ENCODE peak calls at places on chromosome 7, in seven cellular contexts. C is GM23248, G is cardiac muscle cell, Z is IMR-90, I is MM.1S, T is stomach, H is testis. V is an unnamed sample. For H3K9me3, the result is how much of the 10 kb centered on the place peaks cover.

GRCh38 chr7:1899201-1899600 is 229.1 kb downstream of the ELFN1 start:
- DNase-seq in H (peak), C (peak), Z (peak), G (peak), I (no peak), T (no peak), V (no peak)

GRCh38 chr7:17706734-17707133 is 233.6 kb downstream of the SNX13 start:
- DNase-seq in I (peak), C (peak), Z (peak), G (peak), T (peak), H (peak), V (peak)

GRCh38 chr7:66837007-66837406 is 84.0 kb upstream of the TMEM248 start:
- DNase-seq in C (no peak), H (peak), G (peak), Z (peak), T (peak), I (peak), V (peak)

GRCh38 chr7:7992502-7992901 is 23.9 kb downstream of the GLCCI1 start:
- DNase-seq in Z (peak), I (no peak), G (no peak), T (no peak), H (no peak), C (peak), V (no peak)

GRCh38 chr7:121798896-121799295 is 74.1 kb upstream of the PTPRZ1 start:
- DNase-seq in I (peak), G (no peak), C (no peak), T (no peak), H (no peak), Z (no peak), V (peak)

GRCh38 chr7:11753441-11753840 is 78.6 kb downstream of the THSD7A start:
- DNase-seq in G (peak), I (no peak), H (no peak), Z (no peak), C (no peak), T (no peak), V (no peak)

GRCh38 chr7:134562136-134562535 is 13.2 kb downstream of the AKR1B15 start:
- DNase-seq in Z (peak), C (peak), H (peak), T (no peak), I (no peak), G (peak), V (no peak)

GRCh38 chr7:96233084-96233483 is 88.8 kb downstream of the SLC25A13 start:
- DNase-seq in T (no peak), Z (no peak), C (no peak), I (no peak), H (no peak), G (no peak), V (no peak)

GRCh38 chr7:56097700-56098099 is 4.9 kb upstream of the PHKG1 start:
- DNase-seq in I (peak), G (peak), Z (peak), C (peak), T (peak), H (no peak), V (no peak)

GRCh38 chr7:30596043-30596641 is 1.5 kb downstream of the GARS1 start:
- DNase-seq in I (peak), C (peak), Z (peak), G (peak), H (no peak), T (no peak), V (no peak)

GRCh38 chr7:30594540-30595460 is at the start of gene GARS1:
- DNase-seq in G (peak), T (peak), C (peak), H (peak), Z (peak), I (peak), V (peak)

GRCh38 chr7:30598121-30598876 is 3.6 kb downstream of the GARS1 start:
- DNase-seq in I (no peak), H (no peak), C (peak), Z (peak), G (peak), T (no peak), V (no peak)

GRCh38 chr7:30595461-30596042 is 874 bp downstream of the GARS1 start:
- DNase-seq in G (peak), Z (no peak), H (no peak), T (no peak), C (peak), I (peak), V (no peak)

DNA sequence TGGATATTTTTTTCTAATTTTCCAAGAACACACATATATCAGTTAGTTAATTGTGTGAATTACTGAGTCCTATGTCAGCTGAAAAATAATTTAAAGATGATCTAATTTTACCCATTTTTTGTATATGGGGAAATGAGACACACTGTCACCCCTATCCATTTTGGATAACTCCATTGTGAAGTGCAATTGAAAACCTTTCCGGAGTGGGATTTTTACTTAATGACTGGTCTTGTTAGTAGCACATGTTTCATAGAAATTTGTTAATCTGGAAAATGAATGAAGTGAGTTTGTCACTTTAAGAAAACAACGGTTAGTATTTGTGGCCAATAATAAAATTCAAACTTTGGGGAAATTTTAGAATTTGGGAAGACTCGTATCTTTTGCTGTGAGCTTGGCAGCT is 2.0 kb downstream of the GARS1 start:
- DNase-seq in C (peak), I (no peak), H (no peak), G (no peak), Z (peak), T (no peak), V (no peak)
- H3K4me3 ChIP-seq in C (peak), I (peak), H (no peak), G (peak), Z (peak), T (peak), V (peak)

GRCh38 chr7:120723465-120724385 is 134.2 kb downstream of the TSPAN12 start:
- DNase-seq in T (no peak), Z (no peak), G (no peak), I (no peak), C (no peak), H (no peak), V (no peak)

GRCh38 chr7:120724448-120724847 is 133.5 kb downstream of the TSPAN12 start:
- DNase-seq in T (no peak), I (no peak), Z (no peak), G (no peak), C (no peak), H (no peak), V (no peak)

GRCh38 chr7:120729300-120729699 is 128.6 kb downstream of the TSPAN12 start:
- DNase-seq in C (peak), Z (peak), I (no peak), G (no peak), T (no peak), H (no peak), V (no peak)

GRCh38 chr7:120731276-120731675 is 126.7 kb downstream of the TSPAN12 start:
- DNase-seq in I (no peak), T (no peak), Z (no peak), H (no peak), G (no peak), C (no peak), V (no peak)

DNA sequence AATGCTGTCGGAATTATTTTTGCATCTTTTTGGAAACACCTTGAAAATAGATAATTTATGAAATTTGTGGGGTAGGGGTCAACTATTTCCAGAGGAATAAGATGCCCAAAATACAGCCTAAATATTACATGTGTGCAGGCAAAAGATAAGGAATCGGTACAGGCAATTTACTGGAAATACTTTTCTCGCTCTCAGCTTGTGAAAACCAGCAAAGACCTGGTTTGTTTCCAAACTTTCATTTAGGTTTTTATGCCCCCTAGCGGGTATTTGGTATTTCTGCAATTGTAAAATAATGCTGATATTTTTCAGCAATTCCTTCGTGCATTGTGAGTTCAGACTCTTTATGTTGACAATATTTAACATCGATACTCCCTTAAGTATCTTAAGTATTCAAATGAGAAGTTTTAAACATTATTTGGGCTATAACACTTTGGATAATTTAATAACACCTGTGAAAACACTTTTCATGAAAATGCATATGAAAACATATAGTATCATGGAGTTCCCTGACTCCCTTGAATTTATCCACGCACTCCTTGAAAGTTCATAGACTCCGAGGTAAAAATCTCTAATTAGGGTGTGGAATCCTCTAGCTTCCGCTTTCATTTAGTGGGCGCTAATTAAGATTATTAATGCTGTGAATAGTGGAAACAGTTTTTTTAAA is 132.4 kb downstream of the TSPAN12 start:
- DNase-seq in T (no peak), G (peak), Z (peak), C (peak), I (peak), H (no peak), V (no peak)
- H3K9me3 ChIP-seq in T (under half), G (under half), Z (under half), C (under half), I (under half), H (under half), V (under half)

DNA sequence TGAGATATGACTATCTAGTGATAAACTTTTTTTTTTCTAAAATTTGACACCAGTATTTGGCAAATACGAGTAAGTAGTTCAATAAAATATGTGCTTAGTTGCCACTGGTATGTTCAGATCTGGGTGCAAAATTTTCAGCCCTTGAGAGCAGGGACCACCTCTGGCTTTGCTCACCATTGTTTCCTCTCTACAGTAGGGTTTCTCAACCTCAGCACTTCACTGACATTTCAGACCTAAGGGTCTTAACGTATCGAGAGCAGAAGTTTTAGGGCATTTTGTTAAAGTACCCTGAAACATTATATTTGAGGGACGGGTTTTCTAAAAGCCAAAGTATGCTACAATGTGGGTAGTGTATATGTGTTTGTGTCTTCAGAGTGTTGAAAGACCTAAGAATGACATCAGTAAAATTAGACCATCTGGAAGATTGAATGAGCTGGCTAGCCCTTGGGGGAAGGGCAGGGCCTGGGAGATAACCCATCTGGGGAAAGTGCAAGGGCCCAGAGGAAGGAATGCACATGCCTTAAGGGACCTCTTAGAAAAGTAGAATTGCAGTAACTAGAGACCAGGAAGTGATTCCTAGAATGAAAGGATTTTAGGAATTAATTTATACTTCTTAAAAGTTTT is 11.8 kb downstream of the BZW2 start:
- DNase-seq in T (no peak), I (no peak), Z (peak), G (peak), H (no peak), C (peak), V (peak)
- H3K27ac ChIP-seq in T (no peak), I (no peak), Z (peak), G (peak), H (no peak), C (peak), V (peak)

DNA sequence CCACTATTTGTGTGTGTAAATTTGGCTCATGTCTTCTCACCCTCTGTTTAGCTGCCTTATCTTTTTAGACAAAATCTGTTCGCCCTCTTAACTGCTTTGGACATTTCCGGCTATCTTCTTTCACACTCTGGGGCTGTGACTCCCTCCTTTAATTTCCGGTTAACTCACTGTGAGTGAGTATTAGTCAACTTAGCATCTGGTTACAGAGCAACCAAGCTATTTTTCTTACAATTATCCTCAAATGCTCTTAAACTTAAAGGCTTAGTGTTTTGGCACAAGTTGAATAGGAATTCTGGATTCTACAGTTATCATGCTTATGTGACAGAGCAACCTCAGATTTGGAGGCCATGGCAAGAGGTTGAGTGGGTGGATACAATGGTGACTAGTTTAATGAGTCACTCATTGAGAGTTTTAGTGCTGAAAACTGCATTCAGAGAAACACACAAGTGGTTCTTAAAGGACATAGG is 177.6 kb upstream of the SEMA3A start:
- DNase-seq in Z (peak), I (no peak), T (no peak), H (no peak), C (peak), G (peak), V (no peak)
- H3K4me3 ChIP-seq in Z (peak), I (no peak), T (no peak), H (no peak), C (peak), G (no peak), V (no peak)

DNA sequence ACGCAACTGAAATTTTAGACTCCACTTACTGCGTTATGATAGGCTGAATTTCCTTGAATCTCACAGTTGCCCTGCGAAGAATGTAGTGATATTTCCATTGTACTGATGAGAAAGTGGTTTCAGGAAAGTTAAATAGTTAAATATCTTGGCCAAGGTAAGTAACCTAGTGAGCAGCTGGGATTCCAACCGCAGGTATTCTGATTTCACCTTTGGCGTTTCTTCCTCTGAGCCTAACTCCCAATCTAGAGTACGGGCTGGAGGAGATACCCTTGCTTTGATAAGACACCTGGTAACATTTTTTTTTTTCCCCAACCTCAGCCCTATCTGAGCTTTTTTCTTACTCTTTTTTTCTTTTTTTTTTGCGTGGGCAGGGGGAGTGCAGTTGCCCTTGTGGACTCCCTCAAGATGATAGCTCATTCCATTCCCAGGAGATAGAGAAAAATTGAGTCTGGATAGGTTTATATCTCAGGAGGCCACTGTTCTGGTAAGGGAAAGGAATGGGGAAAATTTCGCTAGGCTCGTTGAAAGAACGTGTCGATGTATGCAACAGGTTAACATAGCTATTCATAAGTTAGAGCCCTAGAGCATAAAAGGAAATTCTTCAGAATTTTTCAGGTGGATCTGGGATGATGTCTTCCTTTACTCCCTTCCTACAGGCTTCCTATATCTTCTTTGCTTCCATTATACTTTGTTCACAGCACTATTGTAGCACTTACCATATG is 3.1 kb upstream of the TAS2R38 start:
- DNase-seq in T (no peak), I (no peak), H (no peak), Z (no peak), G (no peak), C (no peak), V (no peak)
- H3K9me3 ChIP-seq in T (under half), I (under half), H (under half), Z (under half), G (under half), C (under half), V (under half)

DNA sequence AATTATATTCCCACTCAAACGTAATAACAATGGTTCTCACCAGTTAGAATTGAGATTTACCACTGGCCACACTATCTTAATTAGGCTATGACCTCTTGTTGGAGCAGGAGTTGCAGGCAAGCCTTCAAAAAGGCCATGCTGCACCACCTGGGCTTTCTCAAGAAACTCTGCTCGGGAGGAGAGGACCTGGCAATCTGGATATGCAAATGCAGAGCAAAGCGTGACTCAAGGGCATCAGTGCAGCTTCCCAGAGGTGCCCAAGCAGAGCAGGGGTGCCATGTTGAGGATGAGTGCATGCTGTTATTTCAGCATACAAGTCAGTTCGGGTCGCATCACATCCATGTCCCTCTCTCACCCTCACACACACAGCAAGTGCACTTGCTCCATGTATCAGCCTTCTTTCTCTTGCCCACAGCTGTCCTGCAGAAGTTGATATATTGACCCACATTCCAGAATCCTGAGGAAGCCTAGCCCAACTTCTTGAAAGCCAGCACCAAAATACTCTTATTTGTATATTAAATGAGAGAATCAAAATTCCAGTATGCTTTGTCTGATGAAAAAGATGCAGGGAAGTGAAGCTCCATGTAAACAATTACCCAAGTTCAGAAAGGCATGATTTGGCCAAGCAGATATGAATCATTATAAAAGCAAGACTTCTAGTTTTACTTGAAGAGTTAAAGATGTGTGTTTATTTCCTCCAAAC is 55.7 kb upstream of the IL6 start:
- DNase-seq in I (no peak), C (peak), Z (peak), T (no peak), H (no peak), G (no peak), V (no peak)
- H3K27ac ChIP-seq in I (no peak), C (no peak), Z (peak), T (no peak), H (no peak), G (no peak), V (no peak)

GRCh38 chr7:90740364-90740763 is 144.2 kb downstream of the CDK14 start:
- DNase-seq in H (no peak), Z (no peak), G (no peak), I (no peak), C (no peak), T (no peak), V (no peak)
- H3K4me3 ChIP-seq in H (no peak), Z (no peak), G (no peak), I (no peak), C (no peak), T (no peak), V (no peak)